ENCODE peak calls at places on chromosomes 16 and 17, in six cellular contexts. One of them, this sample, is unnamed.
A peak's percentile ranks its signal among the peaks of the same experiment; 100 is the strongest.

GRCh38 chr16:55623640-55624039 is 32.1 kb upstream of the SLC6A2 start:
- DNase-seq in RWPE2: no peak
- DNase-seq in activated B cell treated with CpG ODN at 0.5 μM for 24 hours: no peak
- DNase-seq in AG20443: no peak
- DNase-seq in activated naive CD4-positive, alpha-beta T cell treated with anti-CD3 and anti-CD28 coated beads for 36 hours: no peak
- DNase-seq in cardiac septum: no peak
- DNase-seq in this sample: no peak

GRCh38 chr17:34384822-34385605 is 22.0 kb upstream of the CCL1 start:
- DNase-seq in RWPE2: no peak
- DNase-seq in activated B cell treated with CpG ODN at 0.5 μM for 24 hours: no peak
- DNase-seq in AG20443: no peak
- DNase-seq in activated naive CD4-positive, alpha-beta T cell treated with anti-CD3 and anti-CD28 coated beads for 36 hours: no peak
- DNase-seq in cardiac septum: no peak
- DNase-seq in this sample: no peak

GRCh38 chr17:80773243-80773991 is 218.2 kb upstream of the CHMP6 start:
- DNase-seq in RWPE2: no peak
- DNase-seq in activated B cell treated with CpG ODN at 0.5 μM for 24 hours: no peak
- DNase-seq in AG20443: peak; percentile 45
- DNase-seq in activated naive CD4-positive, alpha-beta T cell treated with anti-CD3 and anti-CD28 coated beads for 36 hours: no peak
- DNase-seq in cardiac septum: no peak
- DNase-seq in this sample: no peak

GRCh38 chr17:80959330-80960036 is 32.2 kb upstream of the CHMP6 start:
- DNase-seq in RWPE2: no peak
- DNase-seq in activated B cell treated with CpG ODN at 0.5 μM for 24 hours: no peak
- DNase-seq in AG20443: peak; percentile 94
- DNase-seq in activated naive CD4-positive, alpha-beta T cell treated with anti-CD3 and anti-CD28 coated beads for 36 hours: no peak
- DNase-seq in cardiac septum: peak; percentile 92
- DNase-seq in this sample: no peak

GRCh38 chr16:70747703-70748631 is 53.0 kb downstream of the VAC14 start:
- DNase-seq in RWPE2: no peak
- DNase-seq in activated B cell treated with CpG ODN at 0.5 μM for 24 hours: no peak
- DNase-seq in AG20443: no peak
- DNase-seq in activated naive CD4-positive, alpha-beta T cell treated with anti-CD3 and anti-CD28 coated beads for 36 hours: no peak
- DNase-seq in cardiac septum: no peak
- DNase-seq in this sample: no peak

GRCh38 chr17:40915199-40915661 is 22.2 kb downstream of the KRT23 start:
- DNase-seq in RWPE2: no peak
- DNase-seq in activated B cell treated with CpG ODN at 0.5 μM for 24 hours: no peak
- DNase-seq in AG20443: peak; percentile 74
- DNase-seq in activated naive CD4-positive, alpha-beta T cell treated with anti-CD3 and anti-CD28 coated beads for 36 hours: no peak
- DNase-seq in cardiac septum: no peak
- DNase-seq in this sample: no peak

GRCh38 chr17:949623-950338 is 29.8 kb downstream of the NXN start:
- DNase-seq in RWPE2: no peak
- DNase-seq in activated B cell treated with CpG ODN at 0.5 μM for 24 hours: no peak
- DNase-seq in AG20443: no peak
- DNase-seq in activated naive CD4-positive, alpha-beta T cell treated with anti-CD3 and anti-CD28 coated beads for 36 hours: no peak
- DNase-seq in cardiac septum: no peak
- DNase-seq in this sample: no peak

GRCh38 chr17:63706346-63707102 is 6.6 kb upstream of the LIMD2 start:
- DNase-seq in RWPE2: no peak
- DNase-seq in activated B cell treated with CpG ODN at 0.5 μM for 24 hours: no peak
- DNase-seq in AG20443: no peak
- DNase-seq in activated naive CD4-positive, alpha-beta T cell treated with anti-CD3 and anti-CD28 coated beads for 36 hours: peak; percentile 22
- DNase-seq in cardiac septum: no peak
- DNase-seq in this sample: no peak

GRCh38 chr17:77915594-77916021 is 42.9 kb upstream of the TNRC6C start:
- DNase-seq in RWPE2: no peak
- DNase-seq in activated B cell treated with CpG ODN at 0.5 μM for 24 hours: no peak
- DNase-seq in AG20443: no peak
- DNase-seq in activated naive CD4-positive, alpha-beta T cell treated with anti-CD3 and anti-CD28 coated beads for 36 hours: no peak
- DNase-seq in cardiac septum: no peak
- DNase-seq in this sample: no peak

GRCh38 chr16:28879841-28880588 is 1.7 kb downstream of the ATP2A1 start:
- DNase-seq in RWPE2: peak; percentile 92
- DNase-seq in activated B cell treated with CpG ODN at 0.5 μM for 24 hours: peak; percentile 71
- DNase-seq in AG20443: peak; percentile 99
- DNase-seq in activated naive CD4-positive, alpha-beta T cell treated with anti-CD3 and anti-CD28 coated beads for 36 hours: peak; percentile 95
- DNase-seq in cardiac septum: peak; percentile 93
- DNase-seq in this sample: peak; percentile 96

GRCh38 chr17:37519241-37519985 is 29.7 kb downstream of the DUSP14 start:
- DNase-seq in RWPE2: no peak
- DNase-seq in activated B cell treated with CpG ODN at 0.5 μM for 24 hours: no peak
- DNase-seq in AG20443: no peak
- DNase-seq in activated naive CD4-positive, alpha-beta T cell treated with anti-CD3 and anti-CD28 coated beads for 36 hours: no peak
- DNase-seq in cardiac septum: no peak
- DNase-seq in this sample: no peak

GRCh38 chr17:72726936-72727335 is 365.6 kb downstream of the SLC39A11 start:
- DNase-seq in RWPE2: no peak
- DNase-seq in activated B cell treated with CpG ODN at 0.5 μM for 24 hours: no peak
- DNase-seq in AG20443: no peak
- DNase-seq in activated naive CD4-positive, alpha-beta T cell treated with anti-CD3 and anti-CD28 coated beads for 36 hours: peak; percentile 67
- DNase-seq in cardiac septum: no peak
- DNase-seq in this sample: peak; percentile 86

GRCh38 chr16:57260294-57260929 is 15.4 kb downstream of the ARL2BP start:
- DNase-seq in RWPE2: peak; percentile 68
- DNase-seq in activated B cell treated with CpG ODN at 0.5 μM for 24 hours: no peak
- DNase-seq in AG20443: peak; percentile 75
- DNase-seq in activated naive CD4-positive, alpha-beta T cell treated with anti-CD3 and anti-CD28 coated beads for 36 hours: peak; percentile 57
- DNase-seq in cardiac septum: no peak
- DNase-seq in this sample: no peak

GRCh38 chr16:66850115-66850815 is 6.1 kb downstream of the CA7 start:
- DNase-seq in RWPE2: peak; percentile 25
- DNase-seq in activated B cell treated with CpG ODN at 0.5 μM for 24 hours: no peak
- DNase-seq in AG20443: no peak
- DNase-seq in activated naive CD4-positive, alpha-beta T cell treated with anti-CD3 and anti-CD28 coated beads for 36 hours: no peak
- DNase-seq in cardiac septum: no peak
- DNase-seq in this sample: no peak

GRCh38 chr16:58471209-58471975 is 28.6 kb upstream of the NDRG4 start:
- DNase-seq in RWPE2: no peak
- DNase-seq in activated B cell treated with CpG ODN at 0.5 μM for 24 hours: no peak
- DNase-seq in AG20443: no peak
- DNase-seq in activated naive CD4-positive, alpha-beta T cell treated with anti-CD3 and anti-CD28 coated beads for 36 hours: no peak
- DNase-seq in cardiac septum: no peak
- DNase-seq in this sample: no peak

GRCh38 chr16:16062023-16062932 is 112.9 kb downstream of the ABCC1 start:
- DNase-seq in RWPE2: no peak
- DNase-seq in activated B cell treated with CpG ODN at 0.5 μM for 24 hours: no peak
- DNase-seq in AG20443: no peak
- DNase-seq in activated naive CD4-positive, alpha-beta T cell treated with anti-CD3 and anti-CD28 coated beads for 36 hours: peak; percentile 40
- DNase-seq in cardiac septum: no peak
- DNase-seq in this sample: peak; percentile 12

GRCh38 chr16:878071-878784 is 77.7 kb upstream of the GNG13 start:
- DNase-seq in RWPE2: peak; percentile 63
- DNase-seq in activated B cell treated with CpG ODN at 0.5 μM for 24 hours: no peak
- DNase-seq in AG20443: no peak
- DNase-seq in activated naive CD4-positive, alpha-beta T cell treated with anti-CD3 and anti-CD28 coated beads for 36 hours: peak; percentile 16
- DNase-seq in cardiac septum: no peak
- DNase-seq in this sample: peak; percentile 90

GRCh38 chr16:23424292-23424958 is 28.6 kb downstream of the COG7 start:
- DNase-seq in RWPE2: peak; percentile 89
- DNase-seq in activated B cell treated with CpG ODN at 0.5 μM for 24 hours: no peak
- DNase-seq in AG20443: no peak
- DNase-seq in activated naive CD4-positive, alpha-beta T cell treated with anti-CD3 and anti-CD28 coated beads for 36 hours: no peak
- DNase-seq in cardiac septum: no peak
- DNase-seq in this sample: no peak

GRCh38 chr16:28981517-28981916 is 3.3 kb upstream of the LAT start:
- DNase-seq in RWPE2: no peak
- DNase-seq in activated B cell treated with CpG ODN at 0.5 μM for 24 hours: no peak
- DNase-seq in AG20443: peak; percentile 30
- DNase-seq in activated naive CD4-positive, alpha-beta T cell treated with anti-CD3 and anti-CD28 coated beads for 36 hours: peak; percentile 61
- DNase-seq in cardiac septum: no peak
- DNase-seq in this sample: peak; percentile 57

GRCh38 chr17:16870253-16871245 is 101.4 kb downstream of the TNFRSF13B start:
- DNase-seq in RWPE2: no peak
- DNase-seq in activated B cell treated with CpG ODN at 0.5 μM for 24 hours: no peak
- DNase-seq in AG20443: no peak
- DNase-seq in activated naive CD4-positive, alpha-beta T cell treated with anti-CD3 and anti-CD28 coated beads for 36 hours: no peak
- DNase-seq in cardiac septum: peak; percentile 47
- DNase-seq in this sample: no peak

GRCh38 chr16:81523387-81524115 is 78.9 kb downstream of the CMIP start:
- DNase-seq in RWPE2: peak; percentile 98
- DNase-seq in activated B cell treated with CpG ODN at 0.5 μM for 24 hours: no peak
- DNase-seq in AG20443: peak; percentile 88
- DNase-seq in activated naive CD4-positive, alpha-beta T cell treated with anti-CD3 and anti-CD28 coated beads for 36 hours: no peak
- DNase-seq in cardiac septum: no peak
- DNase-seq in this sample: no peak

GRCh38 chr17:67035131-67036083 is 8.9 kb upstream of the CACNG1 start:
- DNase-seq in RWPE2: no peak
- DNase-seq in activated B cell treated with CpG ODN at 0.5 μM for 24 hours: no peak
- DNase-seq in AG20443: no peak
- DNase-seq in activated naive CD4-positive, alpha-beta T cell treated with anti-CD3 and anti-CD28 coated beads for 36 hours: peak; percentile 19
- DNase-seq in cardiac septum: no peak
- DNase-seq in this sample: no peak

GRCh38 chr17:82300707-82301270 is 16.6 kb downstream of the CD7 start:
- DNase-seq in RWPE2: peak; percentile 80
- DNase-seq in activated B cell treated with CpG ODN at 0.5 μM for 24 hours: peak; percentile 70
- DNase-seq in AG20443: peak; percentile 85
- DNase-seq in activated naive CD4-positive, alpha-beta T cell treated with anti-CD3 and anti-CD28 coated beads for 36 hours: peak; percentile 89
- DNase-seq in cardiac septum: peak; percentile 88
- DNase-seq in this sample: peak; percentile 84

GRCh38 chr17:13024033-13024432 is 6.2 kb upstream of the ELAC2 start:
- DNase-seq in RWPE2: no peak
- DNase-seq in activated B cell treated with CpG ODN at 0.5 μM for 24 hours: no peak
- DNase-seq in AG20443: no peak
- DNase-seq in activated naive CD4-positive, alpha-beta T cell treated with anti-CD3 and anti-CD28 coated beads for 36 hours: no peak
- DNase-seq in cardiac septum: no peak
- DNase-seq in this sample: peak; percentile 20

GRCh38 chr17:73593249-73593965 is 50.8 kb downstream of the SDK2 start:
- DNase-seq in RWPE2: no peak
- DNase-seq in activated B cell treated with CpG ODN at 0.5 μM for 24 hours: no peak
- DNase-seq in AG20443: no peak
- DNase-seq in activated naive CD4-positive, alpha-beta T cell treated with anti-CD3 and anti-CD28 coated beads for 36 hours: no peak
- DNase-seq in cardiac septum: no peak
- DNase-seq in this sample: no peak

GRCh38 chr17:16486373-16487250 is 5.4 kb downstream of the LRRC75A start:
- DNase-seq in RWPE2: peak; percentile 93
- DNase-seq in activated B cell treated with CpG ODN at 0.5 μM for 24 hours: no peak
- DNase-seq in AG20443: peak; percentile 82
- DNase-seq in activated naive CD4-positive, alpha-beta T cell treated with anti-CD3 and anti-CD28 coated beads for 36 hours: no peak
- DNase-seq in cardiac septum: peak; percentile 87
- DNase-seq in this sample: no peak

GRCh38 chr16:1346422-1347285 is 5.0 kb downstream of the TSR3 start:
- DNase-seq in RWPE2: no peak
- DNase-seq in activated B cell treated with CpG ODN at 0.5 μM for 24 hours: no peak
- DNase-seq in AG20443: no peak
- DNase-seq in activated naive CD4-positive, alpha-beta T cell treated with anti-CD3 and anti-CD28 coated beads for 36 hours: no peak
- DNase-seq in cardiac septum: no peak
- DNase-seq in this sample: no peak

GRCh38 chr16:17372383-17372782 is 98.4 kb downstream of the XYLT1 start:
- DNase-seq in RWPE2: no peak
- DNase-seq in activated B cell treated with CpG ODN at 0.5 μM for 24 hours: no peak
- DNase-seq in AG20443: no peak
- DNase-seq in activated naive CD4-positive, alpha-beta T cell treated with anti-CD3 and anti-CD28 coated beads for 36 hours: no peak
- DNase-seq in cardiac septum: no peak
- DNase-seq in this sample: no peak

This sample was measured in RPMI8226.